ENCODE peak calls at places on chromosome 5, in seven cellular contexts. B, H, W, L, Z, Q and G are unnamed samples.

GRCh38 chr5:54362992-54363630 is 52.7 kb upstream of the ARL15 start:
- DNase-seq in B (no peak), H (no peak), W (no peak), L (no peak), Z (no peak), Q (no peak), G (no peak)

GRCh38 chr5:4883388-4883787 is 256.7 kb upstream of the ADAMTS16 start:
- DNase-seq in B (no peak), H (no peak), W (no peak), L (no peak), Z (no peak), Q (no peak), G (no peak)

GRCh38 chr5:175444060-175444904 is at the start of gene DRD1:
- DNase-seq in B (peak), H (peak), W (no peak), L (no peak), Z (peak), Q (no peak), G (peak)

GRCh38 chr5:142600092-142600491 is 85.8 kb downstream of the FGF1 start:
- DNase-seq in B (no peak), H (no peak), W (no peak), L (no peak), Z (no peak), Q (no peak), G (no peak)

GRCh38 chr5:102090770-102091169 is 205.3 kb downstream of the SLCO4C1 start:
- DNase-seq in B (peak), H (peak), W (no peak), L (no peak), Z (peak), Q (no peak), G (peak)

GRCh38 chr5:572398-573019 is 39.6 kb upstream of the CEP72 start:
- DNase-seq in B (no peak), H (no peak), W (peak), L (no peak), Z (no peak), Q (no peak), G (no peak)

GRCh38 chr5:31854181-31854624 is 215.3 kb downstream of the PDZD2 start:
- DNase-seq in B (no peak), H (peak), W (no peak), L (no peak), Z (no peak), Q (peak), G (no peak)

GRCh38 chr5:88729476-88730182 is 153.4 kb downstream of the MEF2C start:
- DNase-seq in B (peak), H (peak), W (peak), L (peak), Z (no peak), Q (no peak), G (peak)

GRCh38 chr5:172881691-172882370 is 47.8 kb downstream of the ERGIC1 start:
- DNase-seq in B (no peak), H (peak), W (peak), L (no peak), Z (peak), Q (no peak), G (no peak)

GRCh38 chr5:3194684-3195083 is 400.9 kb upstream of the IRX1 start:
- DNase-seq in B (no peak), H (no peak), W (no peak), L (no peak), Z (no peak), Q (no peak), G (no peak)

GRCh38 chr5:9209846-9210547 is 335.9 kb downstream of the SEMA5A start:
- DNase-seq in B (no peak), H (no peak), W (no peak), L (no peak), Z (no peak), Q (no peak), G (no peak)

GRCh38 chr5:168227973-168228615 is 63.4 kb upstream of the WWC1 start:
- DNase-seq in B (no peak), H (no peak), W (no peak), L (no peak), Z (no peak), Q (no peak), G (no peak)

GRCh38 chr5:73812457-73812856 is 186.5 kb downstream of the ARHGEF28 start:
- DNase-seq in B (no peak), H (no peak), W (no peak), L (no peak), Z (no peak), Q (no peak), G (no peak)

GRCh38 chr5:16515532-16515931 is 49.9 kb upstream of the ZNF622 start:
- DNase-seq in B (no peak), H (no peak), W (no peak), L (no peak), Z (no peak), Q (no peak), G (no peak)

GRCh38 chr5:60668715-60669304 is 31.2 kb downstream of the DEPDC1B start:
- DNase-seq in B (peak), H (no peak), W (no peak), L (no peak), Z (peak), Q (no peak), G (peak)

GRCh38 chr5:142411656-142412425 is 87.0 kb upstream of the SPRY4 start:
- DNase-seq in B (no peak), H (no peak), W (no peak), L (no peak), Z (no peak), Q (no peak), G (no peak)

GRCh38 chr5:1116977-1117376 is 5.1 kb upstream of the SLC12A7 start:
- DNase-seq in B (no peak), H (no peak), W (no peak), L (no peak), Z (no peak), Q (no peak), G (no peak)

GRCh38 chr5:84885479-84886258 is 501.0 kb upstream of the EDIL3 start:
- DNase-seq in B (peak), H (no peak), W (peak), L (no peak), Z (no peak), Q (no peak), G (no peak)

GRCh38 chr5:108472237-108472636 is 90.3 kb upstream of the FBXL17 start:
- DNase-seq in B (no peak), H (no peak), W (no peak), L (no peak), Z (no peak), Q (no peak), G (no peak)

GRCh38 chr5:1190915-1191314 is 10.5 kb upstream of the SLC6A19 start:
- DNase-seq in B (no peak), H (no peak), W (no peak), L (no peak), Z (no peak), Q (no peak), G (no peak)

GRCh38 chr5:141692533-141692888 is 10.5 kb upstream of the ARAP3 start:
- DNase-seq in B (no peak), H (no peak), W (no peak), L (no peak), Z (no peak), Q (no peak), G (no peak)

GRCh38 chr5:150508021-150508640 is at the start of gene NDST1:
- DNase-seq in B (no peak), H (no peak), W (no peak), L (no peak), Z (no peak), Q (no peak), G (no peak)

GRCh38 chr5:16057277-16057676 is 122.3 kb downstream of the MARCHF11 start:
- DNase-seq in B (no peak), H (no peak), W (no peak), L (no peak), Z (no peak), Q (no peak), G (no peak)

GRCh38 chr5:148934895-148935400 is 108.5 kb downstream of the ADRB2 start:
- DNase-seq in B (no peak), H (no peak), W (no peak), L (no peak), Z (no peak), Q (no peak), G (no peak)

GRCh38 chr5:73729329-73729728 is 103.3 kb downstream of the ARHGEF28 start:
- DNase-seq in B (peak), H (no peak), W (no peak), L (no peak), Z (no peak), Q (no peak), G (no peak)

GRCh38 chr5:147539053-147539452 is 29.2 kb upstream of the DPYSL3 start:
- DNase-seq in B (no peak), H (no peak), W (no peak), L (no peak), Z (no peak), Q (no peak), G (no peak)

GRCh38 chr5:132229236-132229635 is 1.6 kb upstream of the P4HA2 start:
- DNase-seq in B (no peak), H (no peak), W (peak), L (no peak), Z (no peak), Q (no peak), G (no peak)

GRCh38 chr5:165497707-165498106 is 1992.3 kb downstream of the MAT2B start:
- DNase-seq in B (peak), H (peak), W (no peak), L (no peak), Z (peak), Q (peak), G (peak)

GRCh38 chr5:73299017-73299630 is 126.1 kb downstream of the TMEM174 start:
- DNase-seq in B (no peak), H (peak), W (no peak), L (no peak), Z (peak), Q (no peak), G (no peak)

GRCh38 chr5:134183481-134183880 is 6.7 kb upstream of the SKP1 start:
- DNase-seq in B (no peak), H (no peak), W (no peak), L (no peak), Z (no peak), Q (no peak), G (no peak)

GRCh38 chr5:139394654-139395566 is at the start of gene PROB1:
- DNase-seq in B (no peak), H (no peak), W (peak), L (peak), Z (no peak), Q (no peak), G (no peak)

GRCh38 chr5:1666812-1667588 is 132.6 kb downstream of the MRPL36 start:
- DNase-seq in B (peak), H (peak), W (no peak), L (no peak), Z (peak), Q (no peak), G (peak)

GRCh38 chr5:64887910-64888309 is 119.2 kb downstream of the CWC27 start:
- DNase-seq in B (no peak), H (no peak), W (no peak), L (no peak), Z (no peak), Q (no peak), G (peak)

GRCh38 chr5:59693492-59693891 is 200.0 kb downstream of the PDE4D start:
- DNase-seq in B (no peak), H (no peak), W (no peak), L (no peak), Z (no peak), Q (no peak), G (no peak)

GRCh38 chr5:318341-318897 is 3.1 kb upstream of the AHRR start:
- DNase-seq in B (peak), H (no peak), W (no peak), L (no peak), Z (peak), Q (no peak), G (no peak)

GRCh38 chr5:112614986-112615385 is 122.7 kb upstream of the APC start:
- DNase-seq in B (no peak), H (no peak), W (no peak), L (no peak), Z (no peak), Q (no peak), G (no peak)

GRCh38 chr5:59746261-59746765 is 147.2 kb downstream of the PDE4D start:
- DNase-seq in B (peak), H (no peak), W (no peak), L (no peak), Z (no peak), Q (no peak), G (no peak)

GRCh38 chr5:111829701-111830100 is 72.7 kb upstream of the NREP start:
- DNase-seq in B (no peak), H (no peak), W (no peak), L (no peak), Z (no peak), Q (no peak), G (no peak)

DNA sequence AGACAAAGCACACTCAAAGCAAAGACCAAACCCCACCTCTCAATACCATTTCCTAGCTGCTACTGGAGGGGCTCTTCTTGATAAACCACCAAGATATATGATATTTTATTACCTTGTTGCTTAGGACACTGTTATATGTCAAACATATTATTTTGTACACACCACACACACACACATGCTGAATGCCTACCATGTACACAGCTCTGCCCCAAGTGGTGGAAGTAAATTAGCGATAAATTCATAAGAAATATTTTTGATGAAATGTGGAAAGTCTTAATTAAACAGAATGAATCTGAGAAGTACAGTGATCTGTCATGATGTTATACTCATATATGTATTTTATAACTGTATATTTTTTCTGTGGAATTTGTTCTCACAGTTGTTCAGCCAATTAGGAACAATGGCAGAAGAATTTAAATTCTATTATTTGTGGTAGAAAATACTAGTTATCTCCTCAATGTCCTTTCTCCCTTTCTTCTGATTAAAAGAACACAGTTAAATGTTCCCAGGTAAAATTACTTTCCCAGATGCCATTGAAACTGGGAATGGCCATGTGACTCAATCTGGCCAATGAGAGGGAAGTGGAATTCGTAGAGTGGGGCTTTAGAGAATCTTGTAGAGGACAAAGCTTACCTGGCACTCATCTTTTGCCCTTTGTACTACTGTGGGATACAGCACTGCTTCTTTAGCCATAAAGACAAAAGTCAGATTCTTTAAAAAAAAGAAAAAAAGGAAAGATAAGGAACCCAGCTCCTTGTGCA is 156.5 kb downstream of the SNCAIP start:
- DNase-seq in B (no peak), H (no peak), W (no peak), L (no peak), Z (no peak), Q (no peak), G (no peak)
- TF ChIP-seq CTCF in B (no peak), H (no peak), W (no peak), L (no peak), Z (no peak), Q (no peak), G (peak)

GRCh38 chr5:151684690-151685361 is 1.9 kb downstream of the SPARC start:
- DNase-seq in B (peak), H (peak), W (peak), L (peak), Z (no peak), Q (peak), G (no peak)
- TF ChIP-seq CTCF in B (no peak), H (peak), W (peak), L (peak), Z (peak), Q (peak), G (peak)

GRCh38 chr5:13218518-13218917 is 726.0 kb downstream of the DNAH5 start:
- DNase-seq in B (peak), H (no peak), W (no peak), L (no peak), Z (no peak), Q (peak), G (peak)
- TF ChIP-seq CTCF in B (no peak), H (no peak), W (peak), L (no peak), Z (peak), Q (peak), G (peak)

GRCh38 chr5:124156408-124157027 is 589.9 kb downstream of the ZNF608 start:
- DNase-seq in B (no peak), H (no peak), W (no peak), L (no peak), Z (no peak), Q (no peak), G (no peak)
- TF ChIP-seq CTCF in B (no peak), H (no peak), W (no peak), L (no peak), Z (no peak), Q (no peak), G (no peak)

GRCh38 chr5:180541710-180542109 is 47.5 kb downstream of the CNOT6 start:
- DNase-seq in B (peak), H (no peak), W (no peak), L (no peak), Z (no peak), Q (no peak), G (no peak)
- TF ChIP-seq CTCF in B (no peak), H (no peak), W (no peak), L (no peak), Z (no peak), Q (no peak), G (no peak)

DNA sequence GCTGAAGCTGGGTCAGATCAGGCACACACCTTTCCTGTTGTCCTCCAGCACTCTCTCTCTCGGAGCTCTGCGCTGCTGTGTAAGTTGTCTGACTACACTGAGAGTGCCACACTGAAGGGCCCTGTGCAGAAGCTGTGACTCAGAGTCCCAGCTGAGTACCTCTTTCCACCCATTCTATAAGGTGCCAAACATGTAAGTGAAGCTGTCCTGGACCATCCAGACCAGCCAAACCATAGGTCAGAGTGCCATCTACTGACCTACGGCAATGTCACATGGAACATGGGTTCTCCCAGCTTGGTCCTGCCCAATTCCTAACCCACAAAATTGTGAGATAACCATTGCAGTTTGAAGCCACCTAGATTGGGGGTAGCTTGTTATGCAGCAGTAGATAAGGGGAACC is 68.2 kb downstream of the ADCY2 start:
- DNase-seq in B (peak), H (no peak), W (no peak), L (peak), Z (no peak), Q (no peak), G (no peak)
- TF ChIP-seq CTCF in B (no peak), H (no peak), W (no peak), L (peak), Z (no peak), Q (peak), G (peak)

DNA sequence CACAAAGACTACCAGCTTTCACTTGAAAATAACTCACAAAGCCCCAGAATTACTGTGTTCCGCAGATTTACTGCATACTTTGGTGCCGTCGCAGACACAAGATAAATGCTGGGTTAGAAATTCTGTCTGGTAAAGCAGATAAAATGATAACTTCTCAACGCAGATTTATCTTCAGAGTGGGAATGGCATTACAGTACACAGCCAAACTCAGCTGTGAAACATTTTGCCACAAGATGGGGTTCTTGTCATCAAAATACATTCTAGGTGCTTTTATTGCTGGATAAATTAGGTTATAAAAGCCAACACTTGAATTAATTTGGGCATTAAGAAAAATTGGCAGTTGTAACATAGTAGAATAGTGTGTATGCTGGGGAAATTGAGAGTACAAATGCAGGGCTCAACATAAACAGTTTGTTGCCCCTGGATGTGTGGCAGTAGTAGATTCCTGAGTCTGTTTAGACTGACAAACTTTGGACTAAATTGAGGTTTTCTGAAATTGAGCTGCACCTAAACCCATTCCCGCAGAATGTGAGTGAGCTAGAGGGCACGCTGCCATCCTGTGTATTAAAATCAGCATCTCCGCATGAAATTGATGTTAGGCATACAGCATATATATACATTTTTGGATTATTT is 61.1 kb downstream of the LMNB1 start:
- DNase-seq in B (no peak), H (no peak), W (no peak), L (no peak), Z (no peak), Q (no peak), G (no peak)
- TF ChIP-seq CTCF in B (peak), H (no peak), W (peak), L (no peak), Z (peak), Q (no peak), G (no peak)